ENCODE peak calls at places on chromosome 5, in six cellular contexts. M is endothelial cell of umbilical vein, K is fibroblast of lung, V is GM23248, Y is hepatocyte, X is HepG2. E is an unnamed sample.

GRCh38 chr5:556909-557441 is 32.7 kb upstream of the SLC9A3 start:
- DNase-seq in X (peak), Y (peak), V (no peak), K (no peak), M (no peak), E (no peak)

GRCh38 chr5:166382031-166382430 is 1909.4 kb upstream of the WWC1 start:
- DNase-seq in X (no peak), M (no peak), V (no peak), Y (no peak), K (no peak), E (no peak)

GRCh38 chr5:139341187-139341688 is 416 bp upstream of the PAIP2 start:
- DNase-seq in X (no peak), M (no peak), K (no peak), Y (no peak), V (no peak), E (no peak)

GRCh38 chr5:159184858-159185381 is 24.4 kb downstream of the RNF145 start:
- DNase-seq in X (no peak), V (peak), K (peak), Y (no peak), M (peak), E (peak)

GRCh38 chr5:172632346-172633092 is 8.5 kb upstream of the NEURL1B start:
- DNase-seq in M (no peak), Y (no peak), X (no peak), V (no peak), K (no peak), E (no peak)

GRCh38 chr5:107951322-107951721 is 280.6 kb upstream of the EFNA5 start:
- DNase-seq in X (no peak), Y (no peak), K (no peak), V (no peak), M (no peak), E (no peak)

GRCh38 chr5:69206528-69207190 is 17.3 kb downstream of the CENPH start:
- DNase-seq in K (peak), M (no peak), X (peak), Y (peak), V (peak), E (peak)

GRCh38 chr5:153352685-153353219 is 137.7 kb upstream of the GRIA1 start:
- DNase-seq in M (no peak), V (peak), Y (no peak), X (no peak), K (peak), E (no peak)

GRCh38 chr5:57366744-57367143 is 115.9 kb downstream of the ACTBL2 start:
- DNase-seq in M (no peak), V (peak), Y (peak), K (peak), X (peak), E (peak)

GRCh38 chr5:119290607-119291006 is 65.2 kb upstream of the TNFAIP8 start:
- DNase-seq in V (no peak), Y (no peak), M (no peak), K (no peak), X (no peak), E (no peak)

GRCh38 chr5:11182441-11183080 is 421.5 kb upstream of the DAP start:
- DNase-seq in X (peak), K (peak), Y (peak), M (peak), V (peak), E (peak)

GRCh38 chr5:40321514-40321913 is 358.2 kb upstream of the PTGER4 start:
- DNase-seq in K (no peak), X (no peak), Y (no peak), V (no peak), M (peak), E (no peak)

GRCh38 chr5:143714629-143715028 is 97.3 kb upstream of the HMHB1 start:
- DNase-seq in V (peak), X (no peak), M (no peak), K (peak), Y (no peak), E (peak)

GRCh38 chr5:176619569-176620332 is 9.8 kb upstream of the GPRIN1 start:
- DNase-seq in X (no peak), M (no peak), K (no peak), Y (no peak), V (no peak), E (no peak)

GRCh38 chr5:179228341-179229121 is 116.7 kb downstream of the ADAMTS2 start:
- DNase-seq in K (peak), M (no peak), V (no peak), Y (no peak), X (no peak), E (no peak)

GRCh38 chr5:157559301-157559700 is 16.3 kb downstream of the ADAM19 start:
- DNase-seq in Y (peak), K (peak), X (no peak), M (no peak), V (peak), E (peak)

GRCh38 chr5:134247411-134247810 is 21.5 kb upstream of the PPP2CA start:
- DNase-seq in K (peak), Y (peak), M (peak), V (peak), X (peak), E (peak)

GRCh38 chr5:553874-554273 is 29.6 kb upstream of the SLC9A3 start:
- DNase-seq in X (no peak), K (no peak), M (no peak), V (peak), Y (peak), E (peak)

GRCh38 chr5:35319231-35320002 is 89.1 kb upstream of the PRLR start:
- DNase-seq in V (peak), X (no peak), Y (peak), K (peak), M (peak), E (peak)

GRCh38 chr5:142110046-142110531 is 1.5 kb downstream of the NDFIP1 start:
- DNase-seq in K (peak), Y (no peak), M (peak), X (peak), V (peak), E (peak)

GRCh38 chr5:172881691-172882370 is 47.8 kb downstream of the ERGIC1 start:
- DNase-seq in M (peak), X (no peak), K (peak), V (peak), Y (no peak), E (peak)

GRCh38 chr5:102090770-102091169 is 205.3 kb downstream of the SLCO4C1 start:
- DNase-seq in V (peak), X (peak), M (no peak), Y (peak), K (no peak), E (peak)

GRCh38 chr5:142425286-142426065 is 100.7 kb upstream of the SPRY4 start:
- DNase-seq in M (no peak), V (peak), X (no peak), K (peak), Y (no peak), E (no peak)

GRCh38 chr5:141382469-141383294 is at the start of gene PCDHGA7:
- DNase-seq in Y (no peak), M (peak), K (peak), X (no peak), V (no peak), E (no peak)

GRCh38 chr5:93394301-93394700 is 186.7 kb downstream of the NR2F1-AS1 start:
- DNase-seq in K (no peak), X (no peak), V (no peak), Y (no peak), M (no peak), E (no peak)

GRCh38 chr5:1441166-1441865 is 3.9 kb downstream of the SLC6A3 start:
- DNase-seq in V (no peak), K (no peak), M (no peak), X (no peak), Y (no peak), E (no peak)

GRCh38 chr5:126369995-126370731 is 53.0 kb upstream of the GRAMD2B start:
- DNase-seq in Y (peak), V (peak), K (no peak), M (no peak), X (peak), E (peak)

GRCh38 chr5:1298067-1298551 is 3.2 kb upstream of the TERT start:
- DNase-seq in Y (peak), V (no peak), X (no peak), K (no peak), M (no peak), E (no peak)

GRCh38 chr5:156178117-156178516 is 148.8 kb upstream of the SGCD start:
- DNase-seq in X (no peak), K (peak), Y (no peak), M (no peak), V (no peak), E (no peak)

GRCh38 chr5:55568629-55569512 is 34.1 kb upstream of the PLPP1 start:
- DNase-seq in M (no peak), V (peak), K (peak), X (no peak), Y (no peak), E (no peak)
- H2AFZ ChIP-seq in M (no peak), V (peak), K (no peak), X (no peak), Y (no peak), E (no peak)

GRCh38 chr5:113336975-113337374 is 97.8 kb downstream of the TSSK1B start:
- DNase-seq in X (peak), Y (peak), K (peak), V (peak), M (peak), E (peak)

GRCh38 chr5:113330533-113331200 is 104.1 kb downstream of the TSSK1B start:
- DNase-seq in X (peak), Y (peak), V (peak), M (peak), K (peak), E (peak)

GRCh38 chr5:113329981-113330380 is 104.8 kb downstream of the TSSK1B start:
- DNase-seq in M (no peak), V (no peak), X (no peak), Y (no peak), K (no peak), E (no peak)

DNA sequence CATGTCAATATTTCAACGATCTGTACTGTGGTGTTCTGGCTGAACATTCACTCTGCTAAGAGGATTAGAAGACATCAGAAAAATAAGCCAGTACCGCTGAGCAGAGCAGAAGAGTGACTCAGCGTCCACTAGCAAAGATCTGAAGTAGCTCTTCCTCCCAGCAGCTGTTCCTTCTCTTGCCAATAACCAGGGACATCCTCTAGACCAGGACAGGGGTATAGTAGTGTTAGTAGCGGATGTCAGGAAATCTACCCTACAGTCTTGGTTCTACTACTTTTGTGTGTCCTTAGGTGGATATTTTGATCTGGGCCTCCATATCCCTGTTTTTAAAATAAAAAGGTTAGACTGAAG is 103.6 kb downstream of the TSSK1B start:
- DNase-seq in X (no peak), Y (peak), V (peak), M (no peak), K (peak), E (peak)
- H2AFZ ChIP-seq in X (no peak), Y (no peak), V (peak), M (peak), K (no peak), E (no peak)

GRCh38 chr5:111144352-111144930 is 52.3 kb downstream of the WDR36 start:
- DNase-seq in K (peak), V (peak), M (no peak), X (no peak), Y (no peak), E (no peak)
- H2AFZ ChIP-seq in K (no peak), V (no peak), M (no peak), X (no peak), Y (no peak), E (no peak)

GRCh38 chr5:151252762-151253603 is at the start of gene GM2A:
- DNase-seq in X (peak), M (peak), Y (peak), V (peak), K (peak), E (peak)

GRCh38 chr5:151254533-151254932 is 1.5 kb downstream of the GM2A start:
- DNase-seq in K (no peak), Y (no peak), X (no peak), M (no peak), V (no peak), E (no peak)

GRCh38 chr5:151251621-151252020 is 1.4 kb upstream of the GM2A start:
- DNase-seq in X (no peak), M (no peak), Y (no peak), K (no peak), V (no peak), E (no peak)

GRCh38 chr5:151255621-151256286 is 2.8 kb downstream of the GM2A start:
- DNase-seq in K (no peak), Y (no peak), M (no peak), X (no peak), V (no peak), E (no peak)

GRCh38 chr5:151253604-151253948 is 591 bp downstream of the GM2A start:
- DNase-seq in X (no peak), M (no peak), V (no peak), Y (no peak), K (no peak), E (peak)
- H2AFZ ChIP-seq in X (peak), M (peak), V (peak), Y (peak), K (peak), E (peak)

GRCh38 chr5:50445281-50445949 is 4.3 kb upstream of the EMB start:
- DNase-seq in Y (no peak), M (no peak), V (no peak), X (no peak), K (no peak), E (no peak)
- H2AFZ ChIP-seq in Y (no peak), M (no peak), V (no peak), X (no peak), K (no peak), E (no peak)

DNA sequence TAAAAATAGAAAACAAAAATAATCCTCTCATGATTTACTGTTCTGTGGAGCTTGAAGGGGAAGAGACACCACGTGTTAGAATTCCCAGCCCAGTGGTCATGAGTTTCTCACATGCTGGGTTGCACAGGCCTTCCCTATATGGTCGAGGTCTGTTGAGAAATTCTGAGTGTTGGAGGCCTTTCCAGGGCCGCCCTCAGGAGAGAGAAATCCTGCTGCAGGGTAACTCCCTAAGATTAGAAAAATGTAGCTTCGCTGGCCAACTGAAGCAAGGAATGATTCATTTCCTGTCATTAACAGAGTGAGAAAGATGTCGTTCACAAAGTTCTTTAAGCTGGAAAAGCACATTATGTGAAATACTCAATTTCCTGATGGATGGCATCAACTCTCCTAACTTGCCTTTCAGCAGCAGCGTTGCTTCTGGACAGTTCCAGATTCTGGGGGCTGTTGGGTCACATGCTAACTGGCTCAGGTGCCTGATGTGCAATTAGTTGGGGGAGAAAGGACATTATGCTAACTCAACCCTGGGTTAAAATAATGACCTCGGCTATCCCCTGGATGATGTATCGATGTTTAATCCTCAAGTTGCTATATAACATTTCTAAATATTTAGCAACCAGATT is 104.8 kb upstream of the CD180 start:
- DNase-seq in V (peak), X (no peak), M (peak), K (peak), Y (peak), E (peak)
- H2AFZ ChIP-seq in V (no peak), X (no peak), M (peak), K (no peak), Y (no peak), E (no peak)

GRCh38 chr5:123754903-123755302 is 242.9 kb downstream of the CSNK1G3 start:
- DNase-seq in V (peak), K (peak), M (no peak), Y (no peak), X (no peak), E (no peak)
- H2AFZ ChIP-seq in V (peak), K (no peak), M (no peak), Y (no peak), X (no peak), E (no peak)

GRCh38 chr5:160366230-160366629 is 4.2 kb downstream of the C1QTNF2 start:
- DNase-seq in M (no peak), K (no peak), V (no peak), X (no peak), Y (no peak), E (no peak)

GRCh38 chr5:160375166-160375565 is 4.7 kb upstream of the C1QTNF2 start:
- DNase-seq in V (no peak), M (no peak), K (peak), Y (no peak), X (no peak), E (no peak)

GRCh38 chr5:160367261-160367660 is 3.2 kb downstream of the C1QTNF2 start:
- DNase-seq in M (no peak), K (no peak), X (no peak), V (no peak), Y (no peak), E (no peak)

GRCh38 chr5:160369990-160370712 is at the start of gene C1QTNF2:
- DNase-seq in K (peak), M (peak), Y (peak), X (no peak), V (peak), E (peak)

GRCh38 chr5:160370713-160371034 is 248 bp upstream of the C1QTNF2 start:
- DNase-seq in V (no peak), X (no peak), Y (no peak), K (no peak), M (no peak), E (no peak)
- H2AFZ ChIP-seq in V (peak), X (no peak), Y (peak), K (peak), M (peak), E (peak)

DNA sequence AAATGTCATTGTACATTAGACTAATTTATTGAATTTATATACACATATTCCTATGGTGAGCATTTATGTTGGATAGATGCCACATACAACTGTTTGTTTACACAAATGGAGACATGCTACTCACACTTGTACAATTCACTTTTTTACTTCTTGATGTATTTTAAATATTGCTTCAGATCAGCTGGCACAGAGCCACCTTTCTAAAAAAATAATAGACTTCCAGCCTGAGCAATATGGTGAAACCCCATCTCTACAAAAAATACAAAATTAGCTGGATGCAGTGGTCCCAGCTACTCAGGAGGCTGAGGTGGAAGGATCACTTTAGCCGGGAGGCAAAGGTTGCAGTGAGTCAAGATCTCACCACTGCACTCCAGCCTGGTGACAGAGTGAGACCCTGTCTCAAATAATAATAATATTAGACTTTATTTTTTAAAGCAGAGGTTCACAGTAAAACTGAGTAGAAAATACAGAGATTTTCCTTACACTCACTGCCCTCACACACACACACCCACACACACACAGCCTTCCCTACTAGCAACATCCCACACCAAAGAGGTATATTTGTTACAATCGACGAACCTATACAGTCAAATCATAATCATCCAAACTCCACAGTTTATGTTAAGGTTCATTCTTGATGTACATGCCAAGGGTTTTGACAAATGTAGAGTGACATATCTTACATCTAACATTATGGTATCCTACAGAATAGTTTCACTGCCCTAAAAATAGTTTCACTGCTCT is 16.5 kb upstream of the ADRB2 start:
- DNase-seq in V (no peak), Y (no peak), X (no peak), M (peak), K (no peak), E (peak)
- H2AFZ ChIP-seq in V (no peak), Y (no peak), X (no peak), M (no peak), K (no peak), E (peak)

GRCh38 chr5:96434201-96434645 is 1.2 kb upstream of the PCSK1 start:
- DNase-seq in M (peak), X (peak), Y (peak), K (peak), V (peak), E (peak)
- H2AFZ ChIP-seq in M (no peak), X (no peak), Y (no peak), K (no peak), V (no peak), E (no peak)